ENCODE peak calls at places on chromosome 19, in six cellular contexts. W, G, H, C, T and D are unnamed samples.

GRCh38 chr19:42129399-42130253 is 2.6 kb downstream of the POU2F2 start:
- DNase-seq in W (peak; percentile 29), G (peak; percentile 59), H (no peak), C (no peak), T (no peak), D (peak; percentile 69)

GRCh38 chr19:48489608-48490216 is 20.5 kb downstream of the CYTH2 start:
- DNase-seq in W (peak; percentile 87), G (peak; percentile 93), H (peak; percentile 85), C (peak; percentile 90), T (no peak), D (peak; percentile 91)

GRCh38 chr19:14004619-14005380 is 1.3 kb downstream of the RFX1 start:
- DNase-seq in W (peak; percentile 47), G (no peak), H (peak; percentile 79), C (no peak), T (no peak), D (no peak)

GRCh38 chr19:51107406-51108065 is 673 bp downstream of the CTU1 start:
- DNase-seq in W (no peak), G (peak; percentile 79), H (no peak), C (no peak), T (no peak), D (no peak)

GRCh38 chr19:3710265-3710812 is 2.2 kb downstream of the TJP3 start:
- DNase-seq in W (peak; percentile 99), G (peak; percentile 86), H (peak; percentile 91), C (no peak), T (no peak), D (no peak)

GRCh38 chr19:7292950-7293794 is 1.0 kb downstream of the INSR start:
- DNase-seq in W (peak; percentile 41), G (peak; percentile 91), H (peak; percentile 71), C (no peak), T (peak; percentile 80), D (no peak)

GRCh38 chr19:16566161-16566560 is 6.1 kb downstream of the SLC35E1 start:
- DNase-seq in W (peak; percentile 72), G (no peak), H (no peak), C (no peak), T (no peak), D (no peak)

GRCh38 chr19:37926711-37927110 is 19.7 kb downstream of the SIPA1L3 start:
- DNase-seq in W (no peak), G (no peak), H (no peak), C (no peak), T (no peak), D (no peak)

GRCh38 chr19:18470787-18471186 is 32.9 kb upstream of the ISYNA1 start:
- DNase-seq in W (no peak), G (no peak), H (no peak), C (no peak), T (no peak), D (no peak)

GRCh38 chr19:38664503-38665211 is 17.2 kb downstream of the ACTN4 start:
- DNase-seq in W (no peak), G (no peak), H (no peak), C (no peak), T (no peak), D (no peak)

GRCh38 chr19:2516727-2517126 is 40.8 kb downstream of the GADD45B start:
- DNase-seq in W (no peak), G (no peak), H (no peak), C (no peak), T (no peak), D (no peak)

GRCh38 chr19:38264486-38265212 is at the start of gene SPINT2:
- DNase-seq in W (no peak), G (no peak), H (no peak), C (peak; percentile 62), T (no peak), D (no peak)

GRCh38 chr19:16462757-16463250 is 9.0 kb downstream of the EPS15L1 start:
- DNase-seq in W (peak; percentile 66), G (no peak), H (no peak), C (no peak), T (no peak), D (no peak)

GRCh38 chr19:49151339-49152217 is 3.6 kb downstream of the HRC start:
- DNase-seq in W (peak; percentile 99), G (peak; percentile 93), H (peak; percentile 78), C (no peak), T (peak; percentile 92), D (no peak)

GRCh38 chr19:35144600-35145436 is 1.8 kb downstream of the FXYD7 start:
- DNase-seq in W (peak; percentile 76), G (peak; percentile 57), H (no peak), C (no peak), T (no peak), D (no peak)

GRCh38 chr19:48735031-48735615 is 5.3 kb downstream of the RASIP1 start:
- DNase-seq in W (no peak), G (peak; percentile 83), H (no peak), C (no peak), T (no peak), D (no peak)

GRCh38 chr19:19321143-19321577 is 531 bp downstream of the MAU2 start:
- DNase-seq in W (no peak), G (no peak), H (no peak), C (no peak), T (no peak), D (no peak)

GRCh38 chr19:53991224-53992113 is at the start of gene CACNG6:
- DNase-seq in W (peak; percentile 39), G (no peak), H (no peak), C (no peak), T (no peak), D (no peak)

GRCh38 chr19:17902701-17903100 is 30.1 kb upstream of the CCDC124 start:
- DNase-seq in W (no peak), G (no peak), H (no peak), C (no peak), T (no peak), D (no peak)

GRCh38 chr19:3285647-3286176 is 61.3 kb downstream of the CELF5 start:
- DNase-seq in W (no peak), G (peak; percentile 89), H (no peak), C (no peak), T (no peak), D (no peak)

GRCh38 chr19:18167011-18167410 is 6.6 kb upstream of the IFI30 start:
- DNase-seq in W (no peak), G (peak; percentile 76), H (no peak), C (no peak), T (no peak), D (no peak)

GRCh38 chr19:16944626-16945363 is 56.0 kb downstream of the F2RL3 start:
- DNase-seq in W (peak; percentile 20), G (no peak), H (no peak), C (no peak), T (peak; percentile 44), D (no peak)

GRCh38 chr19:3914199-3914598 is 18.7 kb upstream of the NMRK2 start:
- DNase-seq in W (no peak), G (no peak), H (no peak), C (no peak), T (no peak), D (no peak)

GRCh38 chr19:14565765-14566711 is 5.8 kb downstream of the NDUFB7 start:
- DNase-seq in W (no peak), G (peak; percentile 58), H (no peak), C (no peak), T (no peak), D (no peak)

GRCh38 chr19:55005684-55006488 is 32.2 kb downstream of the GP6 start:
- DNase-seq in W (no peak), G (no peak), H (no peak), C (no peak), T (no peak), D (no peak)

GRCh38 chr19:3320354-3320670 is 46.1 kb upstream of the NFIC start:
- DNase-seq in W (no peak), G (peak; percentile 75), H (peak; percentile 53), C (no peak), T (no peak), D (no peak)

GRCh38 chr19:12596485-12596884 is 14.1 kb downstream of the ZNF490 start:
- DNase-seq in W (no peak), G (no peak), H (no peak), C (no peak), T (no peak), D (no peak)

GRCh38 chr19:3765121-3765520 is 2.6 kb downstream of the MRPL54 start:
- DNase-seq in W (no peak), G (no peak), H (no peak), C (no peak), T (no peak), D (no peak)

GRCh38 chr19:46786236-46787039 is 2.0 kb downstream of the SLC1A5 start:
- DNase-seq in W (peak; percentile 67), G (peak; percentile 78), H (peak; percentile 89), C (peak; percentile 66), T (peak; percentile 83), D (peak; percentile 71)
- TF ChIP-seq POLR2A in W (no peak), G (no peak), H (no peak), C (no peak), T (no peak), D (no peak)

GRCh38 chr19:5827342-5827890 is 12.1 kb downstream of the FUT6 start:
- DNase-seq in W (no peak), G (no peak), H (no peak), C (no peak), T (no peak), D (no peak)

GRCh38 chr19:5826531-5827341 is 12.8 kb downstream of the FUT6 start:
- DNase-seq in W (peak; percentile 78), G (no peak), H (peak; percentile 91), C (no peak), T (no peak), D (no peak)

GRCh38 chr19:5828661-5829566 is 10.6 kb downstream of the FUT6 start:
- DNase-seq in W (peak; percentile 55), G (peak; percentile 80), H (peak; percentile 93), C (no peak), T (no peak), D (peak; percentile 52)

GRCh38 chr19:5829567-5830315 is 9.8 kb downstream of the FUT6 start:
- DNase-seq in W (no peak), G (no peak), H (no peak), C (no peak), T (no peak), D (no peak)

GRCh38 chr19:5827891-5828660 is 11.4 kb downstream of the FUT6 start:
- DNase-seq in W (peak; percentile 95), G (peak; percentile 98), H (peak; percentile 96), C (peak; percentile 94), T (peak; percentile 91), D (peak; percentile 90)
- TF ChIP-seq POLR2AphosphoS5 in W (peak; percentile 97), G (peak; percentile 89), H (peak; percentile 98), C (peak; percentile 84), T (no peak), D (peak; percentile 96)

GRCh38 chr19:1394252-1395193 is 6.8 kb downstream of the GAMT start:
- DNase-seq in W (peak; percentile 57), G (peak; percentile 73), H (no peak), C (no peak), T (no peak), D (no peak)
- TF ChIP-seq POLR2A in W (no peak), G (no peak), H (no peak), C (no peak), T (no peak), D (no peak)

GRCh38 chr19:29512748-29513147 is 13.0 kb upstream of the VSTM2B start:
- DNase-seq in W (no peak), G (no peak), H (no peak), C (no peak), T (no peak), D (no peak)
- TF ChIP-seq POLR2AphosphoS5 in W (no peak), G (no peak), H (no peak), C (no peak), T (no peak), D (no peak)